ENCODE peak calls at places on chromosomes 3 and 15, in eight cellular contexts. One of them, this sample, is unnamed. For H3K4me1, the result is how much of the 10 kb centered on the place peaks cover.

GRCh38 chr3:69182588-69183299 is 60.3 kb upstream of the LMOD3 start:
- DNase-seq in stomach: no peak
- DNase-seq in PC-9: no peak
- DNase-seq in neural progenitor cell: no peak
- DNase-seq in pancreas: no peak
- DNase-seq in Peyer's patch: no peak
- DNase-seq in ovary: no peak
- DNase-seq in A549: no peak
- DNase-seq in this sample: no peak

GRCh38 chr3:170356596-170357175 is 829 bp upstream of the SKIL start:
- DNase-seq in PC-9: peak
- DNase-seq in stomach: peak
- DNase-seq in neural progenitor cell: peak
- DNase-seq in ovary: peak
- DNase-seq in Peyer's patch: peak
- DNase-seq in pancreas: peak
- DNase-seq in A549: peak
- DNase-seq in this sample: peak

GRCh38 chr3:119639494-119640350 is 20.7 kb downstream of the POPDC2 start:
- DNase-seq in stomach: no peak
- DNase-seq in neural progenitor cell: no peak
- DNase-seq in Peyer's patch: no peak
- DNase-seq in PC-9: no peak
- DNase-seq in A549: no peak
- DNase-seq in ovary: no peak
- DNase-seq in pancreas: no peak
- DNase-seq in this sample: no peak

GRCh38 chr3:150362515-150363302 is 45.4 kb upstream of the TSC22D2 start:
- DNase-seq in A549: no peak
- DNase-seq in pancreas: no peak
- DNase-seq in Peyer's patch: no peak
- DNase-seq in PC-9: peak
- DNase-seq in neural progenitor cell: no peak
- DNase-seq in stomach: no peak
- DNase-seq in ovary: no peak
- DNase-seq in this sample: no peak

GRCh38 chr15:29451201-29451781 is 181.7 kb upstream of the NSMCE3 start:
- DNase-seq in ovary: no peak
- DNase-seq in pancreas: no peak
- DNase-seq in A549: peak
- DNase-seq in PC-9: no peak
- DNase-seq in Peyer's patch: no peak
- DNase-seq in stomach: no peak
- DNase-seq in neural progenitor cell: peak
- DNase-seq in this sample: no peak

GRCh38 chr3:10192953-10193691 is 28.4 kb downstream of the IRAK2 start:
- DNase-seq in pancreas: no peak
- DNase-seq in PC-9: peak
- DNase-seq in stomach: peak
- DNase-seq in A549: peak
- DNase-seq in ovary: no peak
- DNase-seq in neural progenitor cell: peak
- DNase-seq in Peyer's patch: peak
- DNase-seq in this sample: peak

GRCh38 chr3:124845406-124845805 is 41.8 kb downstream of the ITGB5 start:
- DNase-seq in pancreas: no peak
- DNase-seq in PC-9: peak
- DNase-seq in A549: peak
- DNase-seq in stomach: peak
- DNase-seq in ovary: no peak
- DNase-seq in Peyer's patch: peak
- DNase-seq in neural progenitor cell: no peak
- DNase-seq in this sample: peak

GRCh38 chr15:78502641-78503040 is 4.7 kb upstream of the HYKK start:
- DNase-seq in A549: no peak
- DNase-seq in stomach: no peak
- DNase-seq in pancreas: no peak
- DNase-seq in Peyer's patch: no peak
- DNase-seq in PC-9: no peak
- DNase-seq in ovary: no peak
- DNase-seq in neural progenitor cell: no peak
- DNase-seq in this sample: no peak

GRCh38 chr3:45760878-45761711 is 35.2 kb downstream of the SLC6A20 start:
- DNase-seq in A549: peak
- DNase-seq in PC-9: peak
- DNase-seq in pancreas: no peak
- DNase-seq in Peyer's patch: peak
- DNase-seq in neural progenitor cell: peak
- DNase-seq in stomach: peak
- DNase-seq in ovary: no peak
- DNase-seq in this sample: peak

DNA sequence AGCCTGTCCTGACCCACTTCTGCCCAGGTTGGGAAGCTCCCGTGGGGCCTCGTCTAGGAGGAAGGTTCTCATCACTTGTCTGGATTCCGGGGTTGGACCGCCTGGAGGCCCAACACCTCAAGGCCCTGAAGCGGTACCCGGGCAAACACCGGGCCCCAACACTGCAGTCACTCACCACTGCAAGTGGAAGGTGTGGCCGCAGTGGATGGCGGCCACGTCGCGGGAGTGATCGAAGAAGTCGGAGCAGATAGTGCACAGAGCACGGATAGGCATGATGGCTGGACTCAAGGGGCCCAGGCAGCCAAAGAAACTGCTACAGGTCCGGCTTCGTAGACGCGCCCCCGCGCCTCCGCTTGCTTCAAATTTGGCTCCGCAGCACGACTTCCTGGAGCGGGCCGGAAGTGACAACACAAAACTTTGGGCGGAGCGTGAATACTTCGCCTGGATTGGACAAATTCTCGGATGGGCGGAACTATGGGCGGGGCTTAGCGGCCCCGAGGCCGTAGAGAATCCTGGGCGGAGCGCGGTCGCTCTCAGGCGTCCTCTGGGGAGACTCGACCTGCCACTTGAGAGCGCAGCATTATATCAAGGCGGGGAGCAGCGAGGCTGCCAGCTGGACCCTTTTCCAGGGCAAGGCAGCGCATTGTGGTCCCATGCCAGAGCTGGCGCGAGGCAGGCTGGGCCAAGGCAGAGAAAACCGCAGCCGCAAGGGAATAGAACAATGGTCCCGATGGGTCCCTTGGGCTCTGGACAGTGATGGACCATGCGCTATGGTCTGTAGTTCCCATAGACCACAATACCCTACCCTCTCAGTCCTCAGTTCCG is at the start of gene TRAIP:
- DNase-seq in Peyer's patch: peak
- DNase-seq in ovary: peak
- DNase-seq in stomach: peak
- DNase-seq in neural progenitor cell: peak
- DNase-seq in PC-9: peak
- DNase-seq in A549: peak
- DNase-seq in pancreas: peak
- DNase-seq in this sample: peak
- TF ChIP-seq CTCF in Peyer's patch: no peak
- TF ChIP-seq CTCF in ovary: no peak
- TF ChIP-seq CTCF in stomach: no peak
- TF ChIP-seq CTCF in neural progenitor cell: no peak
- TF ChIP-seq CTCF in PC-9: no peak
- TF ChIP-seq CTCF in A549: no peak
- TF ChIP-seq CTCF in pancreas: no peak
- TF ChIP-seq CTCF in this sample: no peak

DNA sequence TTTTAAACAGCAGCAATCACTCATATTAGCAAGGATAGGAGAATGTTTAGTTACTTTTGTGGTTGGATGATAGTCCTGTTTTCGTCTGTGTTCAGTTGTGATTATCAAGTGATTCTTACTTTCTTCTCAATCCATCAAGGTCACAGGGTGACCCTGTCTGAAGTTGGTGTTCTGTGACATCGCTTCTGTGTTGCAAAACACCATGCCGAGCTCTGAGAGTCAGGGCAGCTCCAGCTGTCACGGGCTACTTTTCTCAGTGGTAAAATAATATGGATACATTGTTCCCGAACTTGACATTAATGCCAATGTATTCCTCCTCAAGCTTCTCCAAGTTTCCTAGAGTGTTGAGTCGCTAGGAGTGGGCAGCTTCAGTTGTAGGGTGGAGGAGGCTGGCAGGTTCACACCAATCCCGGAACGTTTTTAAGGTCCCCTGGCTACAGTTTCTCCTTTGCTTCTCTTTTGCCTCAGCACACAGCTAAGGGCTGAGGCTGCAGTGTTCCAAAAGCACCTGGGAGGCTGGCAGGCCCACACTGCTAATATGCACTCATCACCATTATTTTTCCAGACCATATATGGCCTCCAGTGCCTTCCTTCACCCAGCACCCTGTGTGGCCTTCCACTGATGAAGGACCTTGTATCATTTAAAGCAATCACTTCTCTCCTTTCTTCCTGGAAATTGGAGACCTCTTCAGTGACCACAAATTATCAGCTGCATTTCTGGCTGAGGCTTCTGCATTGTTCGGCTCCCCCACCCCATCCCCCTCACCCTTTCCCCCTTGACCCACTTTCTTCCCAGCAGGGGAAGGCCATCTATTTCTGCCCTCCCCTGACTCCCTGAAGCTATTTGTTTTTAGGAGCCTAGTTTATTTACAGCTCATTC is 25.8 kb downstream of the COLQ start:
- DNase-seq in pancreas: no peak
- DNase-seq in Peyer's patch: no peak
- DNase-seq in PC-9: no peak
- DNase-seq in A549: no peak
- DNase-seq in neural progenitor cell: no peak
- DNase-seq in ovary: no peak
- DNase-seq in stomach: no peak
- DNase-seq in this sample: no peak
- H3K27ac ChIP-seq in pancreas: no peak
- H3K27ac ChIP-seq in Peyer's patch: no peak
- H3K27ac ChIP-seq in PC-9: no peak
- H3K27ac ChIP-seq in A549: no peak
- H3K27ac ChIP-seq in neural progenitor cell: no peak
- H3K27ac ChIP-seq in ovary: no peak
- H3K27ac ChIP-seq in stomach: no peak
- H3K27ac ChIP-seq in this sample: no peak

GRCh38 chr3:66500575-66501482 is at the start of gene LRIG1:
- DNase-seq in ovary: peak
- DNase-seq in pancreas: peak
- DNase-seq in stomach: peak
- DNase-seq in neural progenitor cell: peak
- DNase-seq in Peyer's patch: peak
- DNase-seq in A549: peak
- DNase-seq in PC-9: peak
- DNase-seq in this sample: peak

GRCh38 chr3:66498718-66499611 is 1.9 kb downstream of the LRIG1 start:
- DNase-seq in neural progenitor cell: no peak
- DNase-seq in stomach: no peak
- DNase-seq in PC-9: no peak
- DNase-seq in ovary: no peak
- DNase-seq in Peyer's patch: no peak
- DNase-seq in pancreas: no peak
- DNase-seq in A549: no peak
- DNase-seq in this sample: peak

GRCh38 chr3:66501483-66502266 is 853 bp upstream of the LRIG1 start:
- DNase-seq in Peyer's patch: no peak
- DNase-seq in pancreas: no peak
- DNase-seq in neural progenitor cell: no peak
- DNase-seq in ovary: no peak
- DNase-seq in PC-9: no peak
- DNase-seq in A549: no peak
- DNase-seq in stomach: no peak
- DNase-seq in this sample: peak

GRCh38 chr3:66497982-66498671 is 2.7 kb downstream of the LRIG1 start:
- DNase-seq in Peyer's patch: no peak
- DNase-seq in ovary: no peak
- DNase-seq in A549: no peak
- DNase-seq in neural progenitor cell: no peak
- DNase-seq in stomach: no peak
- DNase-seq in pancreas: no peak
- DNase-seq in PC-9: no peak
- DNase-seq in this sample: no peak

GRCh38 chr3:66499881-66500574 is 794 bp downstream of the LRIG1 start:
- DNase-seq in Peyer's patch: peak
- DNase-seq in pancreas: peak
- DNase-seq in A549: no peak
- DNase-seq in neural progenitor cell: peak
- DNase-seq in stomach: peak
- DNase-seq in ovary: peak
- DNase-seq in PC-9: no peak
- DNase-seq in this sample: peak
- H3K4me1 ChIP-seq in Peyer's patch: under half
- H3K4me1 ChIP-seq in pancreas: under half
- H3K4me1 ChIP-seq in A549: under half
- H3K4me1 ChIP-seq in neural progenitor cell: half or more
- H3K4me1 ChIP-seq in stomach: under half
- H3K4me1 ChIP-seq in ovary: under half
- H3K4me1 ChIP-seq in PC-9: under half
- H3K4me1 ChIP-seq in this sample: under half

DNA sequence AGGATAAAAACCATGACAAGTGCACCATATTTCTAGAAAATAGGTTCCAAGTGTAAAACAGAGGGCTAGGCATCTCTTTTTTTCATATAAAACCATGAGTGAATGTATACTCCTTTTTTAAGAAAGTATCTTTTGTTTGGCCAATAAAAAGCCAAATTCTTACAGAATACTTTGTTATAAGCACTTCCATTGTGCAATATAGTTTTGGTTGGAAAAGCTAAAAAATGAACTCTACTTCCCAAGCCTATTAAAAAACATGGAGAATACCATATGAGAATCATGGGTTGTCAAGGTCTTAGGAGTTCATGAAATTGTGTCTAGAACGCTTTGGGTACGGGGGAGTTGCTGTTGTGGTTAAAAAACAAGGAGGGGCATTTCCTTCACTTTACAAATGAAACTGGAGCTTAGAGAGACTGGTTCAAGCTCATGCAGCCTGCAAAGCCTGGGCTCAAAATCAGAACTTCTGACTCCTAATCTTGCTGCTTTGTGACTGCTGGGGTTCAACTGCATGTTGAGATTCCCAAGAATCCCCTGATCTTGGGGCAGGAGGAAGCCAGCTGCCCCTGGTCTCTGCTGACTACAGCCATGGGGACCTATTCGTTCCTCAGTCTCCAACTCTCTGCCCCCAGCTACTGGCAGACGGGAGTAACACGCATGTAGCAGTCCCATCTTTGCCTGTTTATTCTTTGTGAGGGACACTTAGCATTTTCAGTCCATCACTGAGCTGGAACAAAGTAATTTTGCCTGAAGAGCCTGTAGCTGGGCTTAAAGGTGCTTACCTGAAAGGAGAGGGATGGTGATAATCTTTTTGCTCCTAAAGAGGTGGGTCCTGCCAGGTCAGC is 229.1 kb downstream of the CHST2 start:
- DNase-seq in PC-9: no peak
- DNase-seq in Peyer's patch: no peak
- DNase-seq in neural progenitor cell: peak
- DNase-seq in A549: no peak
- DNase-seq in pancreas: no peak
- DNase-seq in ovary: no peak
- DNase-seq in stomach: no peak
- DNase-seq in this sample: no peak
- TF ChIP-seq CTCF in PC-9: no peak
- TF ChIP-seq CTCF in Peyer's patch: no peak
- TF ChIP-seq CTCF in neural progenitor cell: peak
- TF ChIP-seq CTCF in A549: no peak
- TF ChIP-seq CTCF in pancreas: no peak
- TF ChIP-seq CTCF in ovary: no peak
- TF ChIP-seq CTCF in stomach: no peak
- TF ChIP-seq CTCF in this sample: no peak

GRCh38 chr3:19229086-19229485 is 80.8 kb downstream of the KCNH8 start:
- DNase-seq in PC-9: no peak
- DNase-seq in A549: peak
- DNase-seq in pancreas: no peak
- DNase-seq in stomach: no peak
- DNase-seq in ovary: no peak
- DNase-seq in neural progenitor cell: no peak
- DNase-seq in Peyer's patch: no peak
- DNase-seq in this sample: no peak
- H3K27ac ChIP-seq in PC-9: no peak
- H3K27ac ChIP-seq in A549: no peak
- H3K27ac ChIP-seq in pancreas: no peak
- H3K27ac ChIP-seq in stomach: no peak
- H3K27ac ChIP-seq in ovary: no peak
- H3K27ac ChIP-seq in neural progenitor cell: no peak
- H3K27ac ChIP-seq in Peyer's patch: no peak
- H3K27ac ChIP-seq in this sample: no peak

This sample was measured in uterus.